ENCODE peak calls at places on chromosome 18, in six cellular contexts. W, O, F, P, H and K are unnamed samples.

GRCh38 chr18:24052053-24052452 is 37.5 kb downstream of the TTC39C start:
- DNase-seq in O (peak; percentile 29), P (no peak), H (no peak), F (no peak), W (no peak), K (no peak)

GRCh38 chr18:8479826-8480225 is 129.4 kb upstream of the RAB12 start:
- DNase-seq in F (no peak), P (no peak), O (no peak), H (no peak), W (no peak), K (no peak)

GRCh38 chr18:23912356-23912755 is 102.2 kb upstream of the TTC39C start:
- DNase-seq in F (no peak), H (no peak), O (no peak), W (peak; percentile 75), P (no peak), K (no peak)

GRCh38 chr18:24185805-24186204 is 46.9 kb downstream of the CABYR start:
- DNase-seq in F (no peak), H (no peak), O (no peak), W (peak; percentile 78), P (no peak), K (no peak)

GRCh38 chr18:377088-377487 is 109.2 kb upstream of the THOC1 start:
- DNase-seq in H (peak; percentile 56), P (peak; percentile 58), O (no peak), W (no peak), F (no peak), K (no peak)

GRCh38 chr18:21074336-21075323 is 37.0 kb downstream of the ROCK1 start:
- DNase-seq in W (no peak), P (no peak), O (no peak), H (no peak), F (no peak), K (peak; percentile 51)

GRCh38 chr18:47953471-47953931 is 23.0 kb upstream of the SMAD2 start:
- DNase-seq in F (no peak), P (no peak), O (no peak), W (no peak), H (no peak), K (no peak)

GRCh38 chr18:44637210-44638051 is 43.3 kb upstream of the SETBP1 start:
- DNase-seq in P (no peak), F (no peak), W (no peak), H (no peak), O (peak; percentile 26), K (peak; percentile 89)

GRCh38 chr18:30696201-30696600 is 346.3 kb downstream of the DSC3 start:
- DNase-seq in F (no peak), H (no peak), O (no peak), W (no peak), P (no peak), K (no peak)

GRCh38 chr18:7596133-7596532 is 29.0 kb downstream of the PTPRM start:
- DNase-seq in O (peak; percentile 61), H (no peak), P (no peak), W (peak; percentile 18), F (no peak), K (no peak)

GRCh38 chr18:70491734-70492348 is 203.0 kb downstream of the SOCS6 start:
- DNase-seq in F (peak; percentile 57), H (peak; percentile 83), W (peak; percentile 32), P (peak; percentile 69), O (peak; percentile 38), K (peak; percentile 75)

GRCh38 chr18:58884694-58885093 is 20.0 kb downstream of the ZNF532 start:
- DNase-seq in O (no peak), P (no peak), H (no peak), F (no peak), W (no peak), K (no peak)

GRCh38 chr18:27064673-27065072 is 120.4 kb downstream of the CHST9 start:
- DNase-seq in W (no peak), H (no peak), O (no peak), P (no peak), F (no peak), K (no peak)

GRCh38 chr18:57772387-57772799 is 30.7 kb downstream of the ATP8B1 start:
- DNase-seq in O (no peak), W (no peak), H (no peak), F (no peak), P (no peak), K (peak; percentile 88)
- H3K27ac ChIP-seq in O (no peak overlapping the region), W (no peak overlapping the region), H (no peak overlapping the region), F (no peak overlapping the region), P (no peak overlapping the region), K (no peak overlapping the region)

GRCh38 chr18:55076643-55077218 is 117.5 kb upstream of the CCDC68 start:
- DNase-seq in F (no peak), P (no peak), W (peak; percentile 11), O (no peak), H (no peak), K (peak; percentile 12)
- H4K91ac ChIP-seq in F (no peak overlapping the region), P (no peak overlapping the region), W (no peak overlapping the region), O (no peak overlapping the region), H (no peak overlapping the region), K (no peak overlapping the region)

GRCh38 chr18:79507546-79508480 is 112.1 kb downstream of the NFATC1 start:
- DNase-seq in O (no peak), H (no peak), P (no peak), W (peak; percentile 41), F (no peak), K (no peak)

GRCh38 chr18:79509536-79509930 is 113.8 kb downstream of the NFATC1 start:
- DNase-seq in W (no peak), O (no peak), P (no peak), H (no peak), F (no peak), K (no peak)

GRCh38 chr18:79506191-79507075 is 110.7 kb downstream of the NFATC1 start:
- DNase-seq in H (no peak), P (no peak), O (no peak), F (no peak), W (no peak), K (no peak)

GRCh38 chr18:79508565-79509535 is 113.1 kb downstream of the NFATC1 start:
- DNase-seq in H (no peak), F (no peak), P (no peak), O (no peak), W (no peak), K (no peak)

GRCh38 chr18:79507076-79507545 is 111.4 kb downstream of the NFATC1 start:
- DNase-seq in H (no peak), W (no peak), P (no peak), O (no peak), F (no peak), K (no peak)
- H3K27ac ChIP-seq in H (no peak overlapping the region), W (no peak overlapping the region), P (no peak overlapping the region), O (no peak overlapping the region), F (no peak overlapping the region), K (no peak overlapping the region)

GRCh38 chr18:51603111-51603510 is 405.6 kb upstream of the MEX3C start:
- DNase-seq in O (no peak), H (no peak), W (no peak), P (no peak), F (no peak), K (no peak)

GRCh38 chr18:51603551-51603950 is 406.1 kb upstream of the MEX3C start:
- DNase-seq in H (no peak), F (no peak), W (no peak), O (no peak), P (no peak), K (no peak)
- H4K91ac ChIP-seq in H (no peak overlapping the region), F (no peak overlapping the region), W (no peak overlapping the region), O (no peak overlapping the region), P (no peak overlapping the region), K (no peak overlapping the region)

GRCh38 chr18:3661121-3661520 is 211.1 kb downstream of the TGIF1 start:
- DNase-seq in F (no peak), W (no peak), P (no peak), O (no peak), H (no peak), K (no peak)
- H3K27ac ChIP-seq in F (no peak overlapping the region), W (no peak overlapping the region), P (no peak overlapping the region), O (no peak overlapping the region), H (no peak overlapping the region), K (no peak overlapping the region)

GRCh38 chr18:79609021-79609461 is 70.6 kb upstream of the CTDP1 start:
- DNase-seq in P (no peak), F (no peak), W (no peak), O (no peak), H (peak; percentile 45), K (no peak)

GRCh38 chr18:79608069-79608468 is 71.5 kb upstream of the CTDP1 start:
- DNase-seq in H (no peak), W (no peak), O (no peak), P (no peak), F (no peak), K (no peak)

GRCh38 chr18:79609841-79610281 is 69.7 kb upstream of the CTDP1 start:
- DNase-seq in O (no peak), F (no peak), H (peak; percentile 40), P (no peak), W (no peak), K (no peak)

GRCh38 chr18:79607361-79607930 is 72.2 kb upstream of the CTDP1 start:
- DNase-seq in F (no peak), O (no peak), P (no peak), W (no peak), H (no peak), K (no peak)

DNA sequence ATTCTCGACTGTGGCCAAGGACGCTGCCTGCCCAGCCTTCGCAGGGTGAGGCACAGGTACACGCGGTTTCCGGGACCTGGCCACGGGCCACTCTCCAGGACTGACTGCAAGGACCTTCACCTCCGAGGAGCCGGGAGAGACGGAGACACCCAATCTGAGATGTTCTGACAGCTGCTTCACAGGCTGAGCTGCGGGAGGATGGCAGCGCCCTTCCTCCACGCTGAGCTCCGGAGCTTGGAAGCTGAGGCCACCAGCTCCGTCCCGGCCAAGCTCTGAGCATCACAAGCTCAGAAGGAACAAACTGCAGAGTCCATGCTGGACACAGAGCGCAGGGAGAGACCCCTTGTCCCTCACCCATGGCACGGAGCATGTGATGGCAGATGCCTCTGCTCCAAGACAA is 71.1 kb upstream of the CTDP1 start:
- DNase-seq in P (no peak), H (no peak), O (no peak), F (no peak), W (no peak), K (no peak)
- H4K91ac ChIP-seq in P (no peak overlapping the region), H (no peak overlapping the region), O (no peak overlapping the region), F (no peak overlapping the region), W (no peak overlapping the region), K (no peak overlapping the region)